ENCODE peak calls at places on chromosome 4, in seven cellular contexts. F is AG10803; V is M059J; M is heart right ventricle; X is NCI-H510A treated with DMSO at 0.1 percent for 48 hours; Y is activated CD8-positive, alpha-beta memory T cell treated with anti-CD3 and anti-CD28 coated beads for 48 hours; E is GM12865. A is an unnamed sample.

GRCh38 chr4:185143596-185143969 is 517 bp downstream of the SLC25A4 start:
- DNase-seq in F (peak), V (peak), M (peak), X (peak), Y (no peak), E (peak), A (no peak)

GRCh38 chr4:166165829-166166420 is 292.9 kb downstream of the TLL1 start:
- DNase-seq in F (peak), V (peak), M (no peak), X (peak), Y (no peak), E (peak), A (no peak)

GRCh38 chr4:157984285-157984911 is 188.4 kb downstream of the GASK1B start:
- DNase-seq in F (no peak), V (peak), M (no peak), X (no peak), Y (no peak), E (no peak), A (no peak)

GRCh38 chr4:189941005-189941450 is 356 bp downstream of the FRG1 start:
- DNase-seq in F (no peak), V (no peak), M (no peak), X (no peak), Y (peak), E (no peak), A (no peak)

GRCh38 chr4:98603683-98604573 is 54.5 kb downstream of the TSPAN5 start:
- DNase-seq in F (peak), V (peak), M (no peak), X (no peak), Y (no peak), E (peak), A (no peak)

GRCh38 chr4:144357970-144358369 is 217.5 kb upstream of the GYPA start:
- DNase-seq in F (no peak), V (no peak), M (no peak), X (no peak), Y (no peak), E (no peak), A (no peak)

GRCh38 chr4:30817489-30817888 is 97.3 kb downstream of the PCDH7 start:
- DNase-seq in F (no peak), V (no peak), M (no peak), X (no peak), Y (no peak), E (no peak), A (no peak)

GRCh38 chr4:163382178-163382869 is 38.6 kb downstream of the NPY5R start:
- DNase-seq in F (no peak), V (no peak), M (no peak), X (no peak), Y (no peak), E (no peak), A (no peak)

GRCh38 chr4:109574443-109574850 is 14.4 kb downstream of the MCUB start:
- DNase-seq in F (no peak), V (no peak), M (no peak), X (no peak), Y (no peak), E (no peak), A (no peak)

GRCh38 chr4:82774711-82775171 is 23.9 kb downstream of the SCD5 start:
- DNase-seq in F (peak), V (peak), M (no peak), X (no peak), Y (no peak), E (no peak), A (no peak)

GRCh38 chr4:152579916-152580315 is 44.0 kb upstream of the FBXW7 start:
- DNase-seq in F (no peak), V (no peak), M (no peak), X (no peak), Y (no peak), E (no peak), A (no peak)

GRCh38 chr4:24778427-24779225 is 16.7 kb upstream of the SOD3 start:
- DNase-seq in F (peak), V (peak), M (no peak), X (no peak), Y (no peak), E (no peak), A (peak)

GRCh38 chr4:169201144-169202124 is 69.3 kb downstream of the SH3RF1 start:
- DNase-seq in F (peak), V (no peak), M (no peak), X (no peak), Y (no peak), E (no peak), A (no peak)

GRCh38 chr4:89617256-89617655 is 219.7 kb downstream of the SNCA start:
- DNase-seq in F (peak), V (no peak), M (no peak), X (no peak), Y (no peak), E (no peak), A (no peak)

GRCh38 chr4:68218044-68218443 is 27.4 kb downstream of the TMPRSS11B start:
- DNase-seq in F (no peak), V (peak), M (no peak), X (no peak), Y (no peak), E (no peak), A (no peak)

GRCh38 chr4:125315571-125316390 is 1.0 kb downstream of the FAT4 start:
- DNase-seq in F (peak), V (peak), M (peak), X (peak), Y (no peak), E (no peak), A (no peak)

GRCh38 chr4:55553442-55553841 is 6.7 kb upstream of the CLOCK start:
- DNase-seq in F (peak), V (peak), M (no peak), X (no peak), Y (no peak), E (peak), A (no peak)

GRCh38 chr4:99201687-99202086 is 17.4 kb downstream of the ADH6 start:
- DNase-seq in F (peak), V (no peak), M (no peak), X (no peak), Y (no peak), E (no peak), A (no peak)

GRCh38 chr4:5708171-5708828 is at the start of gene EVC2:
- DNase-seq in F (peak), V (peak), M (peak), X (no peak), Y (no peak), E (no peak), A (no peak)

GRCh38 chr4:89653012-89653411 is 183.9 kb downstream of the SNCA start:
- DNase-seq in F (no peak), V (no peak), M (no peak), X (no peak), Y (no peak), E (no peak), A (no peak)

GRCh38 chr4:177250056-177250696 is 59.5 kb upstream of the NEIL3 start:
- DNase-seq in F (peak), V (peak), M (peak), X (no peak), Y (peak), E (peak), A (no peak)

GRCh38 chr4:762211-763190 is 56.9 kb downstream of the PCGF3 start:
- DNase-seq in F (no peak), V (peak), M (no peak), X (no peak), Y (no peak), E (no peak), A (no peak)

GRCh38 chr4:170400346-170400745 is 310.6 kb upstream of the AADAT start:
- DNase-seq in F (no peak), V (no peak), M (no peak), X (no peak), Y (no peak), E (no peak), A (no peak)

GRCh38 chr4:122873752-122874151 is 47.1 kb downstream of the FGF2 start:
- DNase-seq in F (peak), V (peak), M (no peak), X (no peak), Y (no peak), E (no peak), A (no peak)

GRCh38 chr4:82431026-82431745 is 796 bp downstream of the ENOPH1 start:
- DNase-seq in F (peak), V (no peak), M (peak), X (peak), Y (no peak), E (peak), A (no peak)

GRCh38 chr4:20126906-20127305 is 124.8 kb upstream of the SLIT2 start:
- DNase-seq in F (peak), V (peak), M (no peak), X (no peak), Y (no peak), E (no peak), A (no peak)

GRCh38 chr4:110306363-110306762 is 107.9 kb upstream of the ELOVL6 start:
- DNase-seq in F (peak), V (no peak), M (no peak), X (no peak), Y (no peak), E (no peak), A (no peak)

GRCh38 chr4:54657556-54658313 is at the start of gene KIT:
- DNase-seq in F (peak), V (no peak), M (peak), X (peak), Y (no peak), E (no peak), A (no peak)

GRCh38 chr4:891747-892146 is 40.4 kb downstream of the GAK start:
- DNase-seq in F (no peak), V (no peak), M (no peak), X (no peak), Y (no peak), E (peak), A (no peak)

GRCh38 chr4:15729910-15730533 is 27.2 kb downstream of the BST1 start:
- DNase-seq in F (peak), V (peak), M (no peak), X (peak), Y (no peak), E (peak), A (no peak)

GRCh38 chr4:158169931-158170690 is 2.7 kb downstream of the GASK1B start:
- DNase-seq in F (peak), V (peak), M (no peak), X (no peak), Y (no peak), E (no peak), A (no peak)

GRCh38 chr4:4439782-4440181 is 52.9 kb downstream of the NSG1 start:
- DNase-seq in F (no peak), V (peak), M (no peak), X (no peak), Y (no peak), E (no peak), A (no peak)

GRCh38 chr4:76956961-76957738 is 7.6 kb downstream of the SEPTIN11 start:
- DNase-seq in F (peak), V (no peak), M (peak), X (no peak), Y (no peak), E (no peak), A (no peak)

GRCh38 chr4:84971319-84971932 is 4.9 kb upstream of the WDFY3 start:
- DNase-seq in F (peak), V (peak), M (no peak), X (peak), Y (no peak), E (peak), A (no peak)